ENCODE peak calls at places on chromosomes 2 and 18, in four cellular contexts. U, E, O and F are unnamed samples.

GRCh38 chr2:113117594-113118262 is 9.7 kb upstream of the IL1RN start:
- DNase-seq in U (peak; percentile 80), E (peak; percentile 94), O (no peak), F (peak; percentile 80)

GRCh38 chr2:128456281-128456680 is 137.6 kb upstream of the HS6ST1 start:
- DNase-seq in U (no peak), E (peak; percentile 11), O (peak; percentile 4), F (no peak)

GRCh38 chr2:236156860-236157194 is 11.4 kb downstream of the GBX2 start:
- DNase-seq in U (no peak), E (no peak), O (no peak), F (no peak)

GRCh38 chr18:51998711-51999110 is 341.3 kb upstream of the DCC start:
- DNase-seq in U (no peak), E (no peak), O (no peak), F (no peak)

GRCh38 chr2:96501471-96501874 is 3.7 kb downstream of the NEURL3 start:
- DNase-seq in U (peak; percentile 40), E (no peak), O (no peak), F (no peak)

GRCh38 chr2:17122887-17123501 is 395.2 kb downstream of the RAD51AP2 start:
- DNase-seq in U (no peak), E (no peak), O (no peak), F (no peak)

GRCh38 chr2:186589733-186590537 is at the start of gene ITGAV:
- DNase-seq in U (peak; percentile 88), E (peak; percentile 95), O (peak; percentile 90), F (peak; percentile 43)

GRCh38 chr2:47058061-47058931 is 96.8 kb downstream of the STPG4 start:
- DNase-seq in U (no peak), E (no peak), O (no peak), F (no peak)

GRCh38 chr18:76471593-76471992 is 23.4 kb downstream of the ZNF516 start:
- DNase-seq in U (no peak), E (no peak), O (no peak), F (no peak)

GRCh38 chr2:240594511-240595380 is 8.2 kb downstream of the CAPN10 start:
- DNase-seq in U (no peak), E (no peak), O (no peak), F (no peak)

GRCh38 chr2:20446280-20446916 is 476 bp upstream of the RHOB start:
- DNase-seq in U (no peak), E (peak; percentile 27), O (no peak), F (no peak)

GRCh38 chr2:79530443-79530842 is 17.6 kb downstream of the CTNNA2 start:
- DNase-seq in U (no peak), E (no peak), O (no peak), F (no peak)

GRCh38 chr18:59033361-59033760 is 106.3 kb upstream of the SEC11C start:
- DNase-seq in U (no peak), E (no peak), O (no peak), F (no peak)